ENCODE peak calls at places on chromosomes 5 and 9, in nine cellular contexts. Z, A, Q, F, C, R, N, X and L are unnamed samples.

GRCh38 chr9:22483528-22484060 is 37.0 kb downstream of the DMRTA1 start:
- DNase-seq in Z (no peak), A (no peak), Q (no peak), F (no peak), C (no peak), R (no peak), N (no peak), X (no peak), L (no peak)

GRCh38 chr5:97528941-97529340 is 345.9 kb upstream of the RIOK2 start:
- DNase-seq in Z (peak), A (no peak), Q (peak), F (peak), C (no peak), R (peak), N (no peak), X (no peak), L (no peak)

GRCh38 chr9:129340427-129341196 is 162.6 kb upstream of the IER5L start:
- DNase-seq in Z (no peak), A (no peak), Q (no peak), F (no peak), C (no peak), R (no peak), N (no peak), X (no peak), L (no peak)

GRCh38 chr5:81579525-81579924 is 171.4 kb downstream of the SSBP2 start:
- DNase-seq in Z (peak), A (no peak), Q (no peak), F (no peak), C (no peak), R (peak), N (no peak), X (peak), L (no peak)

GRCh38 chr5:15796557-15796956 is 296.6 kb downstream of the FBXL7 start:
- DNase-seq in Z (no peak), A (no peak), Q (no peak), F (no peak), C (no peak), R (no peak), N (no peak), X (no peak), L (no peak)

GRCh38 chr5:132776077-132776931 is 735 bp downstream of the SEPTIN8 start:
- DNase-seq in Z (no peak), A (peak), Q (no peak), F (peak), C (peak), R (no peak), N (no peak), X (peak), L (peak)

GRCh38 chr9:113350937-113351336 is 1.6 kb downstream of the BSPRY start:
- DNase-seq in Z (no peak), A (no peak), Q (no peak), F (no peak), C (no peak), R (no peak), N (no peak), X (no peak), L (no peak)

GRCh38 chr5:160769264-160769663 is 82.7 kb downstream of the ATP10B start:
- DNase-seq in Z (no peak), A (no peak), Q (no peak), F (no peak), C (no peak), R (no peak), N (no peak), X (no peak), L (no peak)

DNA sequence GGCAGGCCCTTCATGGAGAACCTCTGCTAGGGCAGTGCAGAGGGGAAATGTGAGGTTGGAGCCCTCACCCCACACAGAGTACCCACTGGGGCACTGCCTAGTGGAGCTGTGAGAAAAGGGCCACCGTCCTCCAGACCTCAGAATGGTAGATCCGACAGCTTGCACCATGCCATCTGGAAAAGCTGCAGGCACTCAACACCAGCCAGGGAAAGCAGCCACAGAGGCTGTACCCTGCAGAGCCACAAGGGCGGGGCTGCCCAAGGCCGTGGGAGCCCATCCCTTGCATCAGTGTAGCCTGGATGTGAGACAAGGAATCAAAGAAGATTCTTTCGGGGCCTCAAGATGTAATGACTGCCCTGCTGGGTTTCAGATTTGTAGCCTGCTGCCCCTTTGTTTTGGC is 16.5 kb upstream of the ZDHHC11 start:
- DNase-seq in Z (no peak), A (no peak), Q (no peak), F (no peak), C (no peak), R (no peak), N (no peak), X (peak), L (no peak)
- TF ChIP-seq CTCF in Z (no peak), A (no peak), Q (no peak), F (no peak), C (no peak), R (no peak), N (no peak), X (no peak), L (no peak)

GRCh38 chr5:173981362-173981761 is 7.6 kb upstream of the C5orf47 start:
- DNase-seq in Z (no peak), A (no peak), Q (no peak), F (no peak), C (no peak), R (no peak), N (no peak), X (no peak), L (no peak)

GRCh38 chr5:173988554-173989431 is at the start of gene C5orf47:
- DNase-seq in Z (no peak), A (no peak), Q (no peak), F (no peak), C (no peak), R (no peak), N (no peak), X (no peak), L (no peak)

GRCh38 chr5:173989432-173990082 is 587 bp downstream of the C5orf47 start:
- DNase-seq in Z (no peak), A (no peak), Q (no peak), F (no peak), C (no peak), R (no peak), N (no peak), X (no peak), L (no peak)

GRCh38 chr5:173984218-173984617 is 4.8 kb upstream of the C5orf47 start:
- DNase-seq in Z (peak), A (no peak), Q (peak), F (no peak), C (peak), R (no peak), N (no peak), X (peak), L (no peak)
- TF ChIP-seq CTCF in Z (peak), A (peak), Q (peak), F (peak), C (peak), R (peak), N (no peak), X (peak), L (peak)

DNA sequence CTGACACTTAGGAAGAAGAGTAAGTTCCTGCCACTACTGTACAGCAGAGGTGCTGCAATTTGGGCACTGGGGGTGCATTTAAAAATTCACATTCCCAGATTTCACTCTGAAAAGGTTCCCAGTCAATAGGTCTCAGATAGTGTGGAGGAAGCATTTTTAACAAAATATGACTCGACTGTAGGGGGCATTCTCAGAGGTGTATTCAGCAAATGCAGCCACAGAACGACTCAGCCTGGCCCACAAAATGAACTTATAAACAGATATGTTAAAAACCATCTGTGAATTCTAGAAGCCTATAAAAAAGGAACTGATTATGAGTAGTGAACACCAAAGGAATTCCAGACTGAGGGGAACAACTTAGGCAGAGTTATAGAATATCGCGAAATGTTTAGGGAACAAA is 31.1 kb downstream of the MLLT3 start:
- DNase-seq in Z (peak), A (no peak), Q (peak), F (no peak), C (no peak), R (peak), N (no peak), X (no peak), L (no peak)
- TF ChIP-seq CTCF in Z (peak), A (peak), Q (no peak), F (no peak), C (no peak), R (no peak), N (no peak), X (no peak), L (no peak)

GRCh38 chr9:135343136-135343535 is 136.4 kb upstream of the PPP1R26 start:
- DNase-seq in Z (no peak), A (no peak), Q (no peak), F (no peak), C (no peak), R (no peak), N (peak), X (no peak), L (no peak)
- TF ChIP-seq CTCF in Z (no peak), A (no peak), Q (no peak), F (no peak), C (no peak), R (no peak), N (no peak), X (no peak), L (no peak)

GRCh38 chr5:66742083-66742895 is 146.1 kb downstream of the MAST4 start:
- DNase-seq in Z (no peak), A (peak), Q (no peak), F (peak), C (peak), R (peak), N (no peak), X (no peak), L (no peak)
- TF ChIP-seq CTCF in Z (no peak), A (peak), Q (peak), F (peak), C (peak), R (peak), N (no peak), X (no peak), L (no peak)

DNA sequence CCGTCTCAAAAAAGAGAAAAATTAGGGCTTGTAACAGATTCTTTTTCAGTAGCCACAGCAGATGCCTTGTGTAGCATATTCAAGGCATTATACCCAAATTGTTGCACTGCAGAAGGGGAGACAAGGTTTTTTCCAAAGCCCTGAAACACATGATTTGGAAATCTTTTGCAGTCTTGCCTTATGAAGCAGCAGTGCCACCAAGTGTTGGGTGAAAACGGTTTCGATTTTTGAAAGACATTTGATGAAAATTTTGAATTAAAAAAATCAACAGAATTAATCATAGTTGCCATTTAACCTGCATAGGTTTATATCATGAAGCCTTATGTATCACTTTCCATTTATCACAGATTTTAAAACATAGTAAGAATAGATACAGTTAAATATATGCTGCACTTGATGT is 479.5 kb downstream of the TAF11L14 start:
- DNase-seq in Z (peak), A (no peak), Q (peak), F (no peak), C (no peak), R (peak), N (no peak), X (peak), L (peak)
- TF ChIP-seq CTCF in Z (peak), A (no peak), Q (no peak), F (no peak), C (no peak), R (peak), N (no peak), X (peak), L (no peak)

DNA sequence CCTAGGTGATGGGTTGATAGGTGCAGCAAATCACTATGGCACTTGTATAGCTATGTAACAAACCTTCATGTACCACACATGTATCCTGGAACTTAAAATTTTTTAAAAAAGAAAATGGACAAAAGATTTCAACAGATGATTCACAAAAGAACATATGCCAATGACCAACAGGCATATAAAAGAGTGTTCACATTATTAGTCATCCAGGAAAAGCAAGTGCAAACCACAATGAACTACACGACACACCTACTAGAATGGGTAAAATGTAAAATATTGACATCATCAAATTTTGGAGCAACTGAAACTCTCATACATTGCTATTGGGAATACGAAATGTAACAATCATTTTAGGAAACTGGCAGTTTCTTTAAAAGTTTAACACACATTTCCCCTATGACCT is 109.9 kb downstream of the YIPF5 start:
- DNase-seq in Z (peak), A (no peak), Q (peak), F (no peak), C (no peak), R (peak), N (no peak), X (no peak), L (no peak)
- TF ChIP-seq CTCF in Z (no peak), A (no peak), Q (no peak), F (no peak), C (no peak), R (no peak), N (no peak), X (no peak), L (no peak)

GRCh38 chr5:142659405-142659804 is 26.5 kb downstream of the FGF1 start:
- DNase-seq in Z (no peak), A (no peak), Q (no peak), F (no peak), C (no peak), R (peak), N (no peak), X (no peak), L (no peak)

GRCh38 chr5:142660196-142660595 is 25.7 kb downstream of the FGF1 start:
- DNase-seq in Z (no peak), A (no peak), Q (no peak), F (no peak), C (no peak), R (no peak), N (no peak), X (no peak), L (no peak)

GRCh38 chr5:142658278-142658677 is 27.6 kb downstream of the FGF1 start:
- DNase-seq in Z (no peak), A (no peak), Q (no peak), F (no peak), C (no peak), R (no peak), N (no peak), X (no peak), L (no peak)

GRCh38 chr5:142655339-142656267 is 30.3 kb downstream of the FGF1 start:
- DNase-seq in Z (peak), A (peak), Q (peak), F (peak), C (peak), R (peak), N (peak), X (peak), L (peak)

DNA sequence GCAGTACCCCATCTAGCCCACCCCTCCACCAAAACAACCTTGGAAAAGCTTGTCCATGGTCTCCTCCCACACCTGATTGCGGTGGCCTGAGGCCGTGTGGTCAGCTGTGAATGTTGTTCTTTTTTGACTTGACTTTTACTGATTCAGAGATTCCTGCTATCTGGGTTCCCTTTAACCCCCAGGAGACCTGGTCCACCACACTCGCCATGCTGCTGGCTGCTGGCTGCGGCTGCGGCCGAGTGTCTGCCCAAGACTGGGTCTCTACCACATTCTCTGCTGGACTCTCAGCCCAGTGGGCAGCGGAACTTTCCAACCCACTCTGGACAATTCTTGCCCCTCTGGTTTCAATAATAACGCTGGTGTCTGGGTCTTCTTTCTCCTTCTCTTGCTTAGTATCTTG is 28.4 kb downstream of the FGF1 start:
- DNase-seq in Z (no peak), A (no peak), Q (no peak), F (no peak), C (no peak), R (no peak), N (no peak), X (no peak), L (no peak)
- TF ChIP-seq CTCF in Z (no peak), A (no peak), Q (no peak), F (no peak), C (no peak), R (no peak), N (no peak), X (no peak), L (no peak)

GRCh38 chr9:115507148-115507547 is 389.2 kb upstream of the TNC start:
- DNase-seq in Z (no peak), A (no peak), Q (no peak), F (no peak), C (no peak), R (no peak), N (no peak), X (no peak), L (no peak)

GRCh38 chr9:115517335-115518075 is 399.5 kb upstream of the TNC start:
- DNase-seq in Z (peak), A (no peak), Q (peak), F (no peak), C (no peak), R (peak), N (no peak), X (no peak), L (no peak)

GRCh38 chr9:115514454-115514853 is 396.5 kb upstream of the TNC start:
- DNase-seq in Z (no peak), A (no peak), Q (no peak), F (no peak), C (no peak), R (no peak), N (no peak), X (no peak), L (no peak)

DNA sequence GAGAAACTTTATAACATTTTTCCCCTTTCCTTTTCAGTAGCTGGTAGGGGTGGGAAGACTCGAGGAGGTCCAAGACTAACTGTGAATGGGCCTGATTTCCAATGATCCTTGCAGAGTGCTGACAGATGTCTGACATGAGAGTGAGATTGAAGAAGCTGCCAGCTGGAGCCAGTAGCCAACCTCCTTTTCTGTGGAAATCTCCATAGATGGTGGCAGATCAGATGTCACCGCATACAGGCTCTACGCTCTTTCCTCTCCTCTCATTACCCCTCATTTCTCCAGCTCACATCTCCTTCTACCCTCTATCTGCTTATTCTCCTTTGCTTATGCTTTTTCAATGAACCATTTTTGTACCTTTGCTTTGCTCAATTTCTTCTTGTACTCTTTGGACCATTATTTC is 395.2 kb upstream of the TNC start:
- DNase-seq in Z (no peak), A (no peak), Q (no peak), F (no peak), C (no peak), R (no peak), N (no peak), X (no peak), L (no peak)
- TF ChIP-seq CTCF in Z (no peak), A (no peak), Q (no peak), F (no peak), C (no peak), R (no peak), N (no peak), X (no peak), L (no peak)

GRCh38 chr5:157328277-157328912 is 62.5 kb downstream of the CYFIP2 start:
- DNase-seq in Z (peak), A (peak), Q (peak), F (peak), C (peak), R (peak), N (peak), X (peak), L (peak)
- TF ChIP-seq CTCF in Z (peak), A (peak), Q (peak), F (peak), C (peak), R (peak), N (peak), X (peak), L (peak)